ENCODE peak calls at places on chromosomes 5 and 9, in eight cellular contexts. T is HCT116, L is lung, H is GM12864, Y is OCI-LY7, I is epithelial cell of esophagus, A is kidney epithelial cell, O is AG09309. G is an unnamed sample.

GRCh38 chr9:69535911-69536310 is 136.3 kb downstream of the APBA1 start:
- DNase-seq in T (no peak), L (no peak), H (no peak), Y (no peak), I (peak), A (no peak), O (peak), G (peak)

GRCh38 chr9:20854444-20854843 is 170.4 kb downstream of the FOCAD start:
- DNase-seq in T (no peak), L (no peak), H (no peak), Y (no peak), I (no peak), A (no peak), O (no peak), G (no peak)

GRCh38 chr9:111969061-111969460 is 72.4 kb downstream of the UGCG start:
- DNase-seq in T (no peak), L (no peak), H (no peak), Y (no peak), I (peak), A (no peak), O (no peak), G (peak)

GRCh38 chr5:102681403-102681983 is 73.6 kb upstream of the PAM start:
- DNase-seq in T (peak), L (peak), H (peak), Y (peak), I (peak), A (peak), O (no peak), G (peak)

GRCh38 chr9:123073991-123074422 is 40.5 kb downstream of the GPR21 start:
- DNase-seq in T (no peak), L (no peak), H (no peak), Y (no peak), I (no peak), A (no peak), O (peak), G (peak)

GRCh38 chr9:121120386-121120785 is 45.6 kb downstream of the CNTRL start:
- DNase-seq in T (no peak), L (no peak), H (no peak), Y (no peak), I (no peak), A (no peak), O (no peak), G (no peak)

GRCh38 chr9:69149321-69149807 is 24.7 kb upstream of the TJP2 start:
- DNase-seq in T (no peak), L (no peak), H (no peak), Y (no peak), I (peak), A (no peak), O (no peak), G (peak)

GRCh38 chr5:14040542-14040941 is 96.1 kb upstream of the DNAH5 start:
- DNase-seq in T (no peak), L (no peak), H (no peak), Y (no peak), I (no peak), A (no peak), O (no peak), G (peak)

GRCh38 chr9:87446527-87446926 is 51.1 kb upstream of the DAPK1 start:
- DNase-seq in T (no peak), L (no peak), H (no peak), Y (no peak), I (no peak), A (no peak), O (no peak), G (no peak)

GRCh38 chr9:126275386-126276001 is 51.1 kb upstream of the MVB12B start:
- DNase-seq in T (no peak), L (no peak), H (no peak), Y (no peak), I (no peak), A (no peak), O (no peak), G (no peak)

GRCh38 chr5:56361398-56361797 is 128.3 kb upstream of the ANKRD55 start:
- DNase-seq in T (no peak), L (no peak), H (no peak), Y (no peak), I (no peak), A (no peak), O (no peak), G (no peak)

GRCh38 chr5:51997908-51998307 is 614.7 kb downstream of the ISL1 start:
- DNase-seq in T (no peak), L (no peak), H (no peak), Y (no peak), I (no peak), A (no peak), O (no peak), G (no peak)

GRCh38 chr5:90488791-90489190 is 14.1 kb downstream of the POLR3G start:
- DNase-seq in T (no peak), L (no peak), H (no peak), Y (no peak), I (no peak), A (no peak), O (peak), G (peak)

GRCh38 chr5:389891-390290 is 53.1 kb upstream of the EXOC3 start:
- DNase-seq in T (no peak), L (peak), H (no peak), Y (no peak), I (no peak), A (no peak), O (no peak), G (no peak)

GRCh38 chr9:71685988-71686387 is 82.3 kb downstream of the CEMIP2 start:
- DNase-seq in T (no peak), L (no peak), H (no peak), Y (no peak), I (no peak), A (no peak), O (no peak), G (no peak)

GRCh38 chr9:95061916-95062600 is 255.5 kb downstream of the FANCC start:
- DNase-seq in T (no peak), L (no peak), H (no peak), Y (no peak), I (no peak), A (no peak), O (no peak), G (no peak)

DNA sequence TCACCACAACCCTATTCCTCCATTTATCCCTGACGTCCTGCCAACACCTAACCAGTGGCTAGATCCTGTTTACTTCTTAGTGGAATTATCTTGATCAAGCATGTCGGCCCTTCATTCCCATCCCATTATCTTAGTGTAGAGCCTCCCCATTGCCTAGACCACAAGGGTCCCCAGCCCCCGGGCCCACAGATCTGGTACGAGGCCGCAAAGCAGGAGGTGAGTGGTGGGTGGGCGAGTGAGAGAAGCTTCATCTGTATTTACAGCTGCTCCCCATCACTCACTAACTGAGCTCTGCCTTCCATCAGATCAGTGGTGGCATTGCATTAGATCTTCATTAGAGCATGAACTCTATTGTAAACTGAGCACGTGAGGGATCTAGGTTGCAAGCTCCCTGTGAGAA is 182.7 kb downstream of the TSSK1B start:
- DNase-seq in T (no peak), L (no peak), H (no peak), Y (no peak), I (no peak), A (no peak), O (no peak), G (no peak)
- TF ChIP-seq CTCF in T (no peak), L (no peak), H (no peak), Y (no peak), I (no peak), A (no peak), O (no peak), G (no peak)

GRCh38 chr5:114360362-114360761 is 1.5 kb upstream of the KCNN2 start:
- DNase-seq in T (no peak), L (no peak), H (no peak), Y (no peak), I (no peak), A (no peak), O (no peak), G (no peak)
- H3K4me3 ChIP-seq in T (no peak), L (no peak), H (no peak), Y (no peak), I (no peak), A (peak), O (no peak), G (no peak)

DNA sequence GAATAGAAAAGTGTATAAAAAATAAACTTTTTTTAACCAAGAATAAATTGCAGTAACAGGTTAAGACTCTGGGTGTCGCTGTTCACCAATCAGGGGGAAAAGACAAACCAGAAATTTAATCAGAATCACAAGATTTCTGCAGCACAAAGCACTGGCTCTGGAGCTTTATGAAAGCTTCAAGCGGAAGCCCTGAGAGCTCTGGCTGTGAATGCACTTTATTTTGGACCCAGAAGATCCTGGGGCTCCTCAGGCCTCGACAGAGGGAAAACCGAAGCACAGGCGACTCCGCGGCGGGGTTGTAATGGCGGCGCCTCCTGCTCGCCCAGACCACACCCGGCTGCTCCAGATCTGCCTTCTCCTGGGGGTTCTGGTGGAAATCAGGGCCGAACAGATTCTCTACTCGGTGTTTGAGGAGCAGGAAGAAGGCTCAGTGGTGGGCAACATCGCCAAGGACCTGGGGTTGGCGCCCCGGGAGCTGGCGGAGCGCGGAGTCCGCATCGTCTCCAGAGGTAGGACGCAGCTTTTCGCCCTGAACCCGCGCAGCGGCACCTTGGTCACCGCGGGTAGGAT is at the start of gene PCDHGA4:
- DNase-seq in T (no peak), L (no peak), H (no peak), Y (peak), I (no peak), A (no peak), O (no peak), G (peak)
- TF ChIP-seq CTCF in T (peak), L (no peak), H (peak), Y (peak), I (peak), A (peak), O (peak), G (peak)

DNA sequence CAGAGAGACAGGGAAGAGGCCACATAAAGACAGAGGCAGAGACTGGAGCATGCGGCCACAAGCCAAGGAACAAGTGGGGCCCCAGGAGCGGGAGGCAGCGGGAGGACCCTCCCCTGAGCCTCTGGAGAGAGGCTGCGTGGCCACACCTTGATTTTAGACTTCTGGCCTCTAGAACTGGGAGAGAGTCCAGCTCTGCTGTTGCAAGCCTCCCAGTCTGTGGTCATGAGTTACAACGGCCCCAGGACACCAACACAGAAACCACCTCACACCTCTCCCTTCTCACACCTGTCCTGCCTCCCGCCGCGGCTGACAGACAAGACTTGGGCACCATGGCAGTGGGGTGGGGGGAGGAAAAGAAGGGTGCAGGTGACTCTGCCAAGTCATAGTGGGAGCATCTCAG is 2.2 kb downstream of the INPP5E start:
- DNase-seq in T (no peak), L (no peak), H (no peak), Y (no peak), I (peak), A (no peak), O (no peak), G (peak)
- H3K4me3 ChIP-seq in T (no peak), L (no peak), H (peak), Y (peak), I (peak), A (no peak), O (peak), G (peak)

DNA sequence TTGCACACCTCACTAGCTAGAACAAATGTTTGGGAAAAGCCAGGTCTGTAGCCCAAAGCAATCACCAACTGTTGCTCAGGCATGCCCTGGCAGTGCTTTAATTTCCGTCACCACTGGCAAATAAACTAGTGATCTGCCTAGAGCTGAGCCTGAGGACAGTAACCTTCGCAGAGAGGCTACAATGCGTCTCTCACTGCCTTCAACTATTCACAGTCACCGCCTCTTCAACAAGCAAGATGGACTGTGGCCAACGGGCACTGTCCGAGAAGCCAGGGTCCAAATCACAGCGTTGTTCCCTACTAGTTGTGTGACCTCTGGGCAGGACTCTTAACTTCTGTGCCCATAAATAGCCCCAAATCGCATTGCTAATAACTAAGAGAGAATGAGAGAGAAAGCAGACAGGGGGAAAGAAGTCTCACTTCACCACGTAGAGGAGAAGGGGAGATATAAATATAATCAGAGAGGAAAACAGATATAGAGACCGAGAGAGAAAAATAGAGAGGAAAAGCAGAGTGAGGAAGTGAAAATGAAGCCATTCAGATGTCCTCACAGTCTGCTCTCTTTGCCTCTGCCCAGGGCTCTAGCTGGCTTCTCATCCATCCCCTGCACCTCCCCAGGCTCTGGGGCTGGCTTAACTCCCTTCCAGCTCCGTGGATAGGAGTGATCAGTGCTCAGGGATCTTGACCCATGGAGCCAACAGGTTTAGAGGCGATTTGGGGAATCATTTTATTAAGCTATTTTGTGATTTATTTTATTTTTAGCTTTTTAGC is 157.9 kb downstream of the ZDHHC21 start:
- DNase-seq in T (no peak), L (no peak), H (no peak), Y (no peak), I (peak), A (no peak), O (no peak), G (no peak)
- TF ChIP-seq CTCF in T (no peak), L (no peak), H (no peak), Y (no peak), I (no peak), A (no peak), O (no peak), G (no peak)

GRCh38 chr9:83772860-83773259 is 44.7 kb downstream of the GKAP1 start:
- DNase-seq in T (no peak), L (no peak), H (no peak), Y (no peak), I (no peak), A (no peak), O (no peak), G (no peak)
- H3K4me3 ChIP-seq in T (no peak), L (no peak), H (no peak), Y (no peak), I (no peak), A (no peak), O (no peak), G (no peak)

GRCh38 chr5:137733011-137733410 is 2.9 kb downstream of the KLHL3 start:
- DNase-seq in T (no peak), L (no peak), H (no peak), Y (no peak), I (peak), A (peak), O (no peak), G (peak)

GRCh38 chr5:137737349-137738256 is 1.7 kb upstream of the KLHL3 start:
- DNase-seq in T (no peak), L (no peak), H (no peak), Y (no peak), I (peak), A (no peak), O (no peak), G (peak)

GRCh38 chr5:137733922-137734695 is 1.8 kb downstream of the KLHL3 start:
- DNase-seq in T (no peak), L (no peak), H (no peak), Y (no peak), I (peak), A (no peak), O (no peak), G (peak)

GRCh38 chr5:137734962-137735530 is 843 bp downstream of the KLHL3 start:
- DNase-seq in T (no peak), L (peak), H (no peak), Y (no peak), I (peak), A (no peak), O (no peak), G (peak)

DNA sequence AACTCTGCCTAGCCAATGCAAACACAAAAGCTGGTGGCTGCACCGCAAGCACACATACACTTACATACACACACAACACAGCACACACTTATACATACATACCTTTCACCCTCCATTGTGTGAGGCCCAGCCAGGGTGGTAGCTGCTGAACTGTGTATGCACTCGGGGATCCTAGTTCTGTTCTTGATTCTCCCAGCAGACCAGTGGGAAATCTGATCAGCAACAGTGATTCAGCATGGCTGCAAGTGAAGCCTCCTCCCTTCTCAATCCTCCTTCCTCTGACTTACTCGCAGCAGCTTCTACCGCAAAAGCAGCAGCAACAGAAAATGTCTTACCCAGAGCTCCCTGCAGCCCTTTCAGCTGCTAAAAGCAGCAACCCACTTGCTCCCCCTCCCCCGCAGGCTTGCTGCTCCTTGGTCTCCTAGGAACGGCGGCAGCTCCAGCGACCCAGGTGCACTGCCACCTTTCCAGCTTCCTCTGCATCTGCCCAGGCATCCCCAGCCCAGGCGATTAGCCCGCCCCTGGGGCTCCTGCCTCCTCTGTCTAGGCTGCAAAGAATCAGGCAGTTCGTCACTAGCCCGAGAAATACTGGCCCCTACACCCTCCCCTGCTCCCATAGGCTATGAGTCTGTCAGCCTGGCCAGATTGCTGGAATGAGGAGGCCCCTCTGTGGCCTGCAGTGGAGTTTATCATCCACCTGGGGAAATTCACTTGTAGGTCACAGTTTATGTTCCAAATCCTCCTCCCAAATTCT is at the start of gene KLHL3:
- DNase-seq in T (no peak), L (peak), H (no peak), Y (peak), I (peak), A (peak), O (no peak), G (peak)
- TF ChIP-seq CTCF in T (no peak), L (no peak), H (peak), Y (peak), I (no peak), A (peak), O (no peak), G (peak)

G was measured in fibroblast of mammary gland.